ENCODE peak calls at places on chromosomes 16 and 17, in four cellular contexts. Y is GM12878, M is K562, A is H1. N is an unnamed sample.
A peak's percentile ranks its signal among the peaks of the same experiment; 100 is the strongest.

GRCh38 chr17:2292100-2292499 is 11.5 kb downstream of the SMG6 start:
- DNase-seq in Y (no peak), A (no peak), M (no peak), N (no peak)

GRCh38 chr17:33639103-33639991 is 346.3 kb upstream of the ASIC2 start:
- DNase-seq in A (no peak), Y (no peak), M (no peak), N (no peak)

GRCh38 chr16:3458852-3459361 is 15.4 kb downstream of the NAA60 start:
- DNase-seq in Y (no peak), M (no peak), A (no peak), N (no peak)

GRCh38 chr16:87636050-87636684 is 33.9 kb downstream of the JPH3 start:
- DNase-seq in A (peak; percentile 88), Y (no peak), M (peak; percentile 85), N (peak; percentile 92)

GRCh38 chr17:81909966-81910839 is 996 bp downstream of the PCYT2 start:
- DNase-seq in M (no peak), A (no peak), Y (no peak), N (no peak)

GRCh38 chr16:2708955-2709587 is 11.0 kb downstream of the PRSS27 start:
- DNase-seq in A (no peak), Y (no peak), M (no peak), N (no peak)

GRCh38 chr17:59761385-59762021 is 54.0 kb downstream of the VMP1 start:
- DNase-seq in A (no peak), M (no peak), Y (no peak), N (no peak)

GRCh38 chr16:8861563-8862308 is 7.1 kb downstream of the CARHSP1 start:
- DNase-seq in M (no peak), A (no peak), Y (no peak), N (no peak)

GRCh38 chr16:4091638-4092037 is 24.6 kb downstream of the ADCY9 start:
- DNase-seq in Y (no peak), M (no peak), A (no peak), N (no peak)

GRCh38 chr17:11330871-11331270 is 89.9 kb downstream of the SHISA6 start:
- DNase-seq in M (no peak), Y (no peak), A (peak; percentile 62), N (no peak)

GRCh38 chr16:12796498-12796897 is 7.2 kb downstream of the CPPED1 start:
- DNase-seq in A (no peak), Y (no peak), M (no peak), N (no peak)

GRCh38 chr17:320809-321385 is 31.7 kb downstream of the RPH3AL start:
- DNase-seq in A (peak; percentile 76), Y (no peak), M (no peak), N (no peak)

GRCh38 chr17:72305964-72306551 is 185.2 kb downstream of the SOX9 start:
- DNase-seq in Y (no peak), A (no peak), M (no peak), N (no peak)

GRCh38 chr17:47789611-47790520 is 31.7 kb downstream of the OSBPL7 start:
- DNase-seq in M (peak; percentile 32), Y (no peak), A (peak; percentile 83), N (no peak)

GRCh38 chr17:65013613-65014391 is 42.7 kb downstream of the GNA13 start:
- DNase-seq in M (no peak), A (no peak), Y (no peak), N (no peak)

GRCh38 chr17:13833921-13834320 is 232.2 kb upstream of the HS3ST3A1 start:
- DNase-seq in M (no peak), Y (no peak), A (no peak), N (no peak)

GRCh38 chr17:28718317-28718672 is 627 bp upstream of the RAB34 start:
- DNase-seq in Y (no peak), A (no peak), M (no peak), N (no peak)

GRCh38 chr17:2649191-2649590 is 55.7 kb downstream of the PAFAH1B1 start:
- DNase-seq in A (no peak), M (no peak), Y (no peak), N (no peak)

GRCh38 chr16:81711609-81712329 is 67.3 kb upstream of the PLCG2 start:
- DNase-seq in A (no peak), M (peak; percentile 57), Y (no peak), N (no peak)

GRCh38 chr17:34769899-34770298 is 190.5 kb downstream of the TMEM132E start:
- DNase-seq in Y (no peak), A (no peak), M (no peak), N (no peak)

GRCh38 chr17:76529643-76530488 is 7.6 kb downstream of the CYGB start:
- DNase-seq in M (peak; percentile 84), A (peak; percentile 57), Y (no peak), N (no peak)

GRCh38 chr17:51951737-51952136 is 206.8 kb downstream of the CA10 start:
- DNase-seq in Y (no peak), A (no peak), M (no peak), N (no peak)

GRCh38 chr17:31918701-31919128 is 17.2 kb upstream of the UTP6 start:
- DNase-seq in Y (no peak), A (no peak), M (no peak), N (no peak)

GRCh38 chr16:50021509-50021908 is 3.5 kb upstream of the CNEP1R1 start:
- DNase-seq in A (no peak), Y (no peak), M (no peak), N (no peak)

GRCh38 chr16:28876973-28877641 is 1.2 kb upstream of the ATP2A1 start:
- DNase-seq in M (no peak), A (no peak), Y (no peak), N (no peak)

GRCh38 chr17:7186241-7186640 is 7.1 kb upstream of the ASGR1 start:
- DNase-seq in Y (no peak), A (no peak), M (peak; percentile 39), N (no peak)
- TF ChIP-seq TAF1 in Y (no peak), A (no peak), M (no peak), N (no peak)

DNA sequence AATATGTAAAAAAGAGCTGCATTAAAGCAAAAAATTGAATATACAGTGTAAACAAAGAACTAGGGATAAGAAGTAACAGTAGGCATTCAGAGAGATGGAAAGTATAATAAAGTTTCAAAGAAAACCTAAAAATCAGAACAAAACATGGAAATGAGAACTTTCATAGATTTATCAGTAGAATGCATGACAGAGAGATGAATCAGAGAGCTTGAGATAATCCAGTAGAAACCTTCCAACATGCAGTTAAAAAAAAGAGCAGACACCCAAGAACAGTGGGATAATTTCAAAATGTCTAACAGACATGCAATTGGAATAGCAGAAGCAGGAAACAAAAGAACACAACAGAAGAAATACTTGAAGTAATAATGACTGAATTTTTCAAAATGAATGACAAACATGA is 1384.2 kb downstream of the CDH11 start:
- DNase-seq in M (no peak), Y (no peak), A (no peak), N (no peak)
- TF ChIP-seq TAF1 in M (no peak), Y (no peak), A (no peak), N (no peak)

GRCh38 chr17:74859439-74860228 is at the start of gene GRIN2C:
- DNase-seq in Y (no peak), M (peak; percentile 63), A (peak; percentile 69), N (no peak)
- TF ChIP-seq TAF1 in Y (no peak), M (no peak), A (no peak), N (no peak)

GRCh38 chr17:19354123-19354522 is 8.4 kb downstream of the B9D1 start:
- DNase-seq in Y (no peak), A (no peak), M (no peak), N (no peak)
- TF ChIP-seq TAF1 in Y (no peak), A (no peak), M (no peak), N (no peak)

GRCh38 chr17:9363440-9364350 is 211.9 kb downstream of the STX8 start:
- DNase-seq in A (no peak), Y (no peak), M (no peak), N (no peak)
- TF ChIP-seq TAF1 in A (no peak), Y (no peak), M (no peak), N (no peak)

GRCh38 chr17:17886747-17887146 is 50.0 kb upstream of the SREBF1 start:
- DNase-seq in M (no peak), Y (no peak), A (no peak), N (no peak)
- TF ChIP-seq TAF1 in M (no peak), Y (no peak), A (no peak), N (no peak)

GRCh38 chr16:66661210-66661560 is 35.4 kb downstream of the CMTM4 start:
- DNase-seq in Y (no peak), A (no peak), M (no peak), N (no peak)
- TF ChIP-seq TAF1 in Y (no peak), A (no peak), M (no peak), N (no peak)

DNA sequence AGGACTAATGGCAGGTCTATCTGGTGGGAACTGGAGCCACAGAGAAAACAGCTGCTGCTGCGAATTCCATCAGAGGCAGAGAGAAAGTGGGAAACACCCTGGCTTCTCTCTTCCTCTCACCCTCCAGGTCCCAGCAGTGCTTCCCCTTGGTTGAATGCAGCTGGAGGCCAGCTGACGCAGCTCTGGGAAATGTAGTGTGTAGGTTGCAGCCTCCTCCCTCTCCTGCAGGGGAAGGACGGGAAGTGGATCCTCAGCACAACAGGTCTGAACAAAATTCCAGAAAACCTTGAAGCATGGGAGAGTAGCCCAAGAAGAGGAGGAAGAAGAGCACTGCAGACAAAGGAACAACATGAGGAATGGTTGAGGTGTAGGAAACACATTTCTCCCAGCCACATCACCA is 67.8 kb upstream of the MMP2 start:
- DNase-seq in Y (no peak), M (no peak), A (no peak), N (no peak)
- TF ChIP-seq TAF1 in Y (no peak), M (no peak), A (no peak), N (no peak)